ENCODE peak calls at places on chromosomes 3 and 15, in nine cellular contexts. V is left ventricle myocardium inferior; P is tibial artery; O is transverse colon; W is esophagus squamous epithelium; E is neuronal stem cell; R is naive thymus-derived CD4-positive, alpha-beta T cell; S is psoas muscle; U is mammary epithelial cell. Q is an unnamed sample. For H3K36me3, the result is how much of the 10 kb centered on the place peaks cover.

GRCh38 chr3:124918524-124918923 is 16.0 kb downstream of the MUC13 start:
- DNase-seq in U (no peak), O (no peak), E (no peak), R (no peak), S (no peak), P (no peak), V (no peak), W (no peak), Q (no peak)

GRCh38 chr3:112644453-112644852 is 3.5 kb upstream of the CCDC80 start:
- DNase-seq in S (no peak), R (no peak), U (no peak), V (no peak), W (no peak), O (no peak), P (no peak), E (no peak), Q (no peak)

GRCh38 chr3:20700702-20701101 is 514.7 kb upstream of the SGO1 start:
- DNase-seq in O (no peak), P (no peak), W (no peak), U (no peak), S (no peak), R (no peak), V (no peak), E (no peak), Q (no peak)

GRCh38 chr3:4060064-4060463 is 243.1 kb upstream of the SETMAR start:
- DNase-seq in O (no peak), W (no peak), U (no peak), E (no peak), S (no peak), P (no peak), V (no peak), R (no peak), Q (no peak)

GRCh38 chr15:46297766-46298165 is 662.9 kb downstream of the SQOR start:
- DNase-seq in P (no peak), E (no peak), V (no peak), R (no peak), W (no peak), S (no peak), O (no peak), U (no peak), Q (no peak)

GRCh38 chr15:56910801-56911200 is 7.6 kb upstream of the TCF12 start:
- DNase-seq in R (no peak), P (no peak), E (no peak), W (no peak), U (no peak), O (no peak), S (no peak), V (no peak), Q (no peak)

GRCh38 chr15:75694241-75695182 is 18.1 kb downstream of the CSPG4 start:
- DNase-seq in E (no peak), O (peak), S (peak), V (peak), P (peak), U (peak), R (no peak), W (peak), Q (peak)

GRCh38 chr3:46536758-46537157 is 29.3 kb downstream of the LRRC2 start:
- DNase-seq in S (peak), O (no peak), U (no peak), E (no peak), P (no peak), V (no peak), R (no peak), W (no peak), Q (no peak)

GRCh38 chr15:52464478-52464877 is 64.2 kb downstream of the MYO5A start:
- DNase-seq in W (no peak), R (no peak), U (no peak), V (no peak), S (no peak), O (no peak), P (no peak), E (no peak), Q (peak)

GRCh38 chr15:66876423-66876730 is 174.3 kb downstream of the SMAD6 start:
- DNase-seq in P (no peak), O (no peak), E (no peak), V (no peak), R (no peak), S (no peak), U (no peak), W (no peak), Q (no peak)

GRCh38 chr3:132907293-132907692 is 130.9 kb upstream of the TMEM108 start:
- DNase-seq in V (no peak), R (no peak), S (peak), U (no peak), P (no peak), E (no peak), O (no peak), W (no peak), Q (no peak)

GRCh38 chr3:197339841-197340520 is 41.6 kb upstream of the DLG1 start:
- DNase-seq in E (no peak), S (no peak), V (no peak), P (no peak), R (no peak), U (peak), O (peak), W (no peak), Q (no peak)

GRCh38 chr15:25179673-25180511 is 225.1 kb downstream of the SNRPN start:
- DNase-seq in R (no peak), P (peak), E (no peak), S (peak), V (peak), W (no peak), U (no peak), O (peak), Q (no peak)

DNA sequence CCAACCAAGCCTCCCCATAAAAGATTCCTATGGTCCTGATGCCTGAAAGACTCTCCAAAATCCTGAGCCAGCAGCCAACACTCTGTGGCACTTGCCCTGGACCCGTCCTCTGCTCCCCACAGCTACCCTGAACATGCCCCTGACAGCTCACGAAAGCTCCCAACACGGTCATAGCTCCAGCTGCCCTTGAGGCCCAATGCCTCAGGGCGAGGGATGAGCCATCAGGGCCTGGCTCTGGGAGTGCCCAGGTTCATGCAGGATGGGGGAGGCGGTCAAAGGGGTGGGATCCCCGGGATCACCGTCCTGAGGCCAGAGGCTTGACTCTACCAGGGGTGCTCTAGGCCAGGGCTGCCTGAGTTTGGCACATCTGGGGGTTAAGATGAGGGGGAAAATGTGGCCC is 72.7 kb upstream of the RPL32 start:
- DNase-seq in R (no peak), O (no peak), V (no peak), W (no peak), P (no peak), S (no peak), U (no peak), E (no peak), Q (no peak)
- H3K36me3 ChIP-seq in R (under half), O (under half), V (half or more), W (under half), P (half or more), S (half or more), U (under half), E (under half), Q (half or more)

GRCh38 chr3:23950303-23950702 is 5.2 kb downstream of the NR1D2 start:
- DNase-seq in P (no peak), E (no peak), S (no peak), O (no peak), U (no peak), V (no peak), W (no peak), R (no peak), Q (peak)
- H3K4me3 ChIP-seq in P (no peak), E (no peak), S (peak), O (no peak), U (no peak), V (peak), W (no peak), R (no peak), Q (peak)

DNA sequence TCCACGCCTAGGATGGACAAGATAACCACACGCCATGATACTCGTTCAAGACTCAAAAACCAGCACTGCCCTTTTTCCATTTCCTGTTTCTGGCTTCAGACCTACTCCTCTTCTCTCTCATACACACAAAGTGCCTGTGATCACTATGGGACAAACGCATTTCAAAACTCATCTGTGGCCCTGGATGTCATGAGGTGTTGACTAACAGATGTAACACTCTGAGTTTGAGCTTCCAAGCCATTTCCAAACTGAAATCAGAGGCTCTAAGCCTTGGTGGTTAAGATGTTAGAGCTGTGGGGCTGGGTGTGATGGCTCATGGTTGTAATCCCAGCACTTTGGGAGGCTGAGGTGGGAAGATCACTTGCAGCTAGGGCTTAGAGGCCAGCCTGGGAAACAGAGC is 55.7 kb upstream of the LMOD3 start:
- DNase-seq in W (no peak), U (no peak), E (no peak), O (no peak), S (no peak), P (no peak), V (no peak), R (no peak), Q (no peak)
- H3K36me3 ChIP-seq in W (under half), U (under half), E (under half), O (under half), S (under half), P (under half), V (under half), R (under half), Q (under half)

DNA sequence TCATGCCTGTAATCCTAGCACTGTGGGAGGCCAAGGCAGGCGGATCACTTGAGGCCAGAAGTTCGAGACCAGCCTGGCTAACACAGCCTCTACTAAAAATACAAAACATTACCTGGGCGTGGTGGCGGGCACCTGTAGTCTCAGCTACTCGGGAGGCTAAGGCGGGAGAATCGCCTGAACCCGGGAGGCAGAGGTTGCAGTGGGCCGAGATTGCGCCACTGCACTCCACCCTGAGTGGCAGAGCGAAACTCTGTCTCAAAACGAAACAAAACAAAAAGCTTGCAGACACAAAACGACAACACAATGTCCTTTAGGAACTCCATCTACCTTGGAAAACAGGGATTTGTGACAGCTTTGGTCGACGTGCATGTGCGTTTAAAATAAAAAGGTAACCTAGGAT is 716 bp upstream of the KLHL24 start:
- DNase-seq in R (no peak), P (no peak), S (peak), V (no peak), U (peak), O (no peak), E (no peak), W (no peak), Q (no peak)
- H3K4me3 ChIP-seq in R (peak), P (peak), S (peak), V (peak), U (peak), O (peak), E (peak), W (no peak), Q (peak)

DNA sequence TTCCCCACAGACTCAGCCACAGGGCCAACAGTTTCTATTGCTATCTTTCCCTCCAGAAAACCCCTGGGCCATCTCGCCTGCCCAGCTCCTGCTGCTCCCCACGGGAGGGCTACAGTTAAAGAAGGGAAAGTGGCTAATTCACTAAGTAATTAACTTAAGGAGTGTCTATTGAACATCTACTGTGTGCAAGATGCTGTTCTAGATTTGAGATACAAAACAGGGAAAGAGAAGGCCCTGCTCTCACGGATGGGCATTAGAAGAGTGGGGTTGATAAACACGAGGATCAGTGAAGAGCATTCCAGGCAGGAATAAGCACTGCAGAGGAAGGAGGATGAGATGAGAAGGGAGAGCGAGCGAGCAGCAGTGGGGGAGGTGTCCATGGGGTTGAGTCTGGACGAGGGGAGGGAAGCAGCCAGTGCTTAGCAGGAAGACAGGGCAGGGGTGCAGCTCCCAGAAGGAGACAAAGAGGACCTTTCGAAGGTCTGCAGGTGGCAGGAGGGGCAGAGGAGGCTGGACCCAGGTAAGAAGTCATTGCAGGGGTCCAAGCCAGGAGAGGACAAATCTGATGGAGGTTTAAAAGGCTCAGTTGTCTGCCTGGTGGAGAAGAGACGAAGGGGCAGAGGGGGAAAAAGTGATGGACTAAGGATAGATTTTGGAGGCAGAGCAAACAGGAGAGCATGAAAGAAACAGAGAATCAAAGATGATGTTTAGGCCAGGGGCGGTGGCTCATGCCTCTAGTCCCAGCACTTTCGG is 64.7 kb downstream of the KLF15 start:
- DNase-seq in R (no peak), W (no peak), V (no peak), P (no peak), O (no peak), E (no peak), U (no peak), S (no peak), Q (no peak)
- H3K36me3 ChIP-seq in R (under half), W (under half), V (under half), P (under half), O (under half), E (under half), U (under half), S (under half), Q (under half)

GRCh38 chr15:55499158-55499557 is 8.9 kb downstream of the DNAAF4 start:
- DNase-seq in O (no peak), R (no peak), V (no peak), S (no peak), E (no peak), U (no peak), W (no peak), P (no peak), Q (no peak)
- H3K4me3 ChIP-seq in O (no peak), R (peak), V (no peak), S (no peak), E (no peak), U (no peak), W (no peak), P (no peak), Q (no peak)

DNA sequence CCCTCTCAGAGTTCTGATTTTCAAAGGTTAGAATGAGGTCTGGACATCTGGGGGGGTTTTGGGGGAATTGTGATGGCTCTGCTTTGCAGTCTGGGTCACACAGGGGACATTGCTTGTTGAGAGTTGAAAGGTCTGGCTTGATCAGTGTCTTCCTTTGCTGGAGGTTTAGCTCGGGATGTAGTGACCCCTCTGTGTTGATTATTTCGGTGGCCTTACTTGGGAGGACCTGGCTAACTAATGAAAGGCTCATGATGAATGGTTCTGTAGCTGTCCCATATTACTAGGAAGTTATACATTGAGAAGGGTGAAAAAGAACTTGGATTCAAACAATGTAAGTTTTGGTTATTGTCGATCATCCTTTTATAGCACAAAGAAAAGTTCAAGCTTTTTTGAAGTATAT is 23.8 kb downstream of the TPM1 start:
- DNase-seq in O (no peak), V (no peak), R (no peak), U (no peak), P (no peak), E (no peak), S (no peak), W (no peak), Q (no peak)
- H3K36me3 ChIP-seq in O (half or more), V (half or more), R (under half), U (half or more), P (half or more), E (half or more), S (half or more), W (under half), Q (under half)

GRCh38 chr3:109325657-109326056 is 9.3 kb upstream of the DPPA2 start:
- DNase-seq in P (no peak), V (no peak), E (no peak), S (no peak), U (no peak), R (no peak), W (no peak), O (no peak), Q (no peak)
- H3K4me3 ChIP-seq in P (no peak), V (no peak), E (no peak), S (no peak), U (no peak), R (no peak), W (no peak), O (no peak), Q (no peak)

DNA sequence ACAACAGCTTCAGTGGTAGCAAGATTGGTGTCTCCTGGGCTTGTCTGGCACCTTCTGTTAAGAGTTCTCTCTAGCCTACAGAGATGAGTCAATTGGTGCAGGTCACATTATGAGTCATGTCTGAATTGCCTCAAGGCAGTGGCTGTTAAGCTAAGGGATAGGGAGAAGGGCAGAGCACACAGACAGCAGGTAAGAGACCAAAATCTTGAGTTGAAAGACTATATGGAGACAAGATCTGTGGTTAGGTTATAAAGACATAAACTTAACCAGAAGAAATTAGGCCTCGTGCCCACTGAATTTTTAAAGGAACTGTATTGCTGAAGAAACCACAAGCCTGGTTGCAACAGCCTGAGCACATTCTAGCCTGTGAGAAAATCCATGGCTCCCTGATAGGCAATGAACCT is 19.2 kb upstream of the KPNA1 start:
- DNase-seq in O (no peak), V (no peak), U (peak), P (no peak), E (no peak), S (no peak), W (no peak), R (no peak), Q (peak)
- H3K36me3 ChIP-seq in O (under half), V (half or more), U (under half), P (half or more), E (under half), S (half or more), W (under half), R (under half), Q (under half)

GRCh38 chr3:179943097-179943880 is 93.4 kb downstream of the PEX5L start:
- DNase-seq in P (no peak), V (no peak), R (no peak), E (no peak), S (no peak), O (no peak), U (no peak), W (no peak), Q (no peak)

GRCh38 chr3:179945569-179945968 is 91.2 kb downstream of the PEX5L start:
- DNase-seq in E (no peak), U (no peak), R (no peak), W (no peak), S (no peak), V (no peak), P (no peak), O (no peak), Q (no peak)

GRCh38 chr3:179942560-179943075 is 94.1 kb downstream of the PEX5L start:
- DNase-seq in R (no peak), O (no peak), U (no peak), V (no peak), S (no peak), E (no peak), W (no peak), P (no peak), Q (no peak)
- H3K4me3 ChIP-seq in R (no peak), O (no peak), U (peak), V (peak), S (peak), E (no peak), W (no peak), P (peak), Q (no peak)

Q was measured in GM06990.